ENCODE peak calls at places on chromosomes 7 and 10, in five cellular contexts. One of them, this sample, is unnamed.
A peak's percentile ranks its signal among the peaks of the same experiment; 100 is the strongest.

GRCh38 chr10:82089327-82089726 is 214.3 kb downstream of the NRG3 start:
- DNase-seq in lung: no peak
- DNase-seq in HCT116: no peak
- DNase-seq in AG04450: no peak
- DNase-seq in tibial nerve: no peak
- DNase-seq in this sample: no peak

GRCh38 chr7:122092964-122093797 is 50.9 kb downstream of the AASS start:
- DNase-seq in AG04450: peak; percentile 63
- DNase-seq in tibial nerve: peak; percentile 89
- DNase-seq in HCT116: peak; percentile 61
- DNase-seq in lung: peak; percentile 57
- DNase-seq in this sample: no peak

GRCh38 chr10:122494833-122495232 is 33.5 kb downstream of the HTRA1 start:
- DNase-seq in lung: no peak
- DNase-seq in tibial nerve: peak; percentile 43
- DNase-seq in AG04450: peak; percentile 24
- DNase-seq in HCT116: peak; percentile 89
- DNase-seq in this sample: peak; percentile 92

GRCh38 chr7:3042861-3043489 is 692 bp downstream of the CARD11 start:
- DNase-seq in HCT116: no peak
- DNase-seq in AG04450: no peak
- DNase-seq in tibial nerve: no peak
- DNase-seq in lung: no peak
- DNase-seq in this sample: no peak

GRCh38 chr10:30581779-30582380 is 47.7 kb downstream of the LYZL2 start:
- DNase-seq in HCT116: peak; percentile 36
- DNase-seq in lung: no peak
- DNase-seq in tibial nerve: peak; percentile 28
- DNase-seq in AG04450: peak; percentile 30
- DNase-seq in this sample: no peak

GRCh38 chr7:50648076-50648475 is 82.9 kb upstream of the DDC start:
- DNase-seq in lung: no peak
- DNase-seq in HCT116: no peak
- DNase-seq in AG04450: no peak
- DNase-seq in tibial nerve: no peak
- DNase-seq in this sample: no peak

GRCh38 chr10:6610647-6611046 is 30.6 kb upstream of the PRKCQ start:
- DNase-seq in lung: no peak
- DNase-seq in tibial nerve: no peak
- DNase-seq in HCT116: no peak
- DNase-seq in AG04450: no peak
- DNase-seq in this sample: no peak

GRCh38 chr10:79941585-79942210 is 7.2 kb downstream of the SFTPD start:
- DNase-seq in HCT116: no peak
- DNase-seq in lung: no peak
- DNase-seq in AG04450: no peak
- DNase-seq in tibial nerve: no peak
- DNase-seq in this sample: no peak

GRCh38 chr10:12701696-12702095 is 299.8 kb downstream of the CCDC3 start:
- DNase-seq in HCT116: no peak
- DNase-seq in tibial nerve: no peak
- DNase-seq in AG04450: no peak
- DNase-seq in lung: no peak
- DNase-seq in this sample: no peak

GRCh38 chr10:22335204-22335956 is 9.9 kb upstream of the SPAG6 start:
- DNase-seq in lung: peak; percentile 45
- DNase-seq in tibial nerve: peak; percentile 40
- DNase-seq in AG04450: no peak
- DNase-seq in HCT116: no peak
- DNase-seq in this sample: peak; percentile 80

GRCh38 chr7:108296911-108297310 is 159.3 kb downstream of the NRCAM start:
- DNase-seq in HCT116: no peak
- DNase-seq in tibial nerve: no peak
- DNase-seq in lung: no peak
- DNase-seq in AG04450: no peak
- DNase-seq in this sample: no peak

GRCh38 chr7:122006687-122007086 is 133.7 kb downstream of the PTPRZ1 start:
- DNase-seq in HCT116: no peak
- DNase-seq in AG04450: no peak
- DNase-seq in lung: no peak
- DNase-seq in tibial nerve: no peak
- DNase-seq in this sample: no peak

GRCh38 chr7:159146084-159146858 is 1.6 kb upstream of the VIPR2 start:
- DNase-seq in AG04450: no peak
- DNase-seq in HCT116: no peak
- DNase-seq in lung: no peak
- DNase-seq in tibial nerve: no peak
- DNase-seq in this sample: no peak

GRCh38 chr7:10845225-10845624 is 128.4 kb upstream of the PHF14 start:
- DNase-seq in tibial nerve: no peak
- DNase-seq in lung: no peak
- DNase-seq in AG04450: no peak
- DNase-seq in HCT116: no peak
- DNase-seq in this sample: no peak

GRCh38 chr7:20350518-20350951 is 19.8 kb downstream of the ITGB8 start:
- DNase-seq in HCT116: no peak
- DNase-seq in lung: no peak
- DNase-seq in AG04450: no peak
- DNase-seq in tibial nerve: peak; percentile 30
- DNase-seq in this sample: no peak

GRCh38 chr7:149776305-149776704 is 2.9 kb upstream of the ZNF467 start:
- DNase-seq in tibial nerve: peak; percentile 35
- DNase-seq in HCT116: no peak
- DNase-seq in AG04450: no peak
- DNase-seq in lung: peak; percentile 73
- DNase-seq in this sample: no peak

GRCh38 chr7:148058092-148058491 is 532.5 kb upstream of the C7orf33 start:
- DNase-seq in tibial nerve: no peak
- DNase-seq in HCT116: no peak
- DNase-seq in AG04450: no peak
- DNase-seq in lung: no peak
- DNase-seq in this sample: no peak

GRCh38 chr7:139598642-139599041 is 75.2 kb downstream of the CLEC2L start:
- DNase-seq in lung: no peak
- DNase-seq in HCT116: no peak
- DNase-seq in AG04450: no peak
- DNase-seq in tibial nerve: no peak
- DNase-seq in this sample: no peak

GRCh38 chr7:48298779-48299178 is 127.5 kb downstream of the ABCA13 start:
- DNase-seq in lung: no peak
- DNase-seq in HCT116: no peak
- DNase-seq in AG04450: no peak
- DNase-seq in tibial nerve: no peak
- DNase-seq in this sample: no peak

GRCh38 chr10:3538291-3538849 is 246.6 kb downstream of the KLF6 start:
- DNase-seq in AG04450: no peak
- DNase-seq in lung: peak; percentile 23
- DNase-seq in HCT116: no peak
- DNase-seq in tibial nerve: no peak
- DNase-seq in this sample: no peak

GRCh38 chr7:157568071-157568784 is 231.4 kb downstream of the DNAJB6 start:
- DNase-seq in HCT116: no peak
- DNase-seq in AG04450: no peak
- DNase-seq in lung: no peak
- DNase-seq in tibial nerve: no peak
- DNase-seq in this sample: no peak

GRCh38 chr10:3532644-3533043 is 252.4 kb downstream of the KLF6 start:
- DNase-seq in AG04450: no peak
- DNase-seq in tibial nerve: no peak
- DNase-seq in lung: no peak
- DNase-seq in HCT116: peak; percentile 23
- DNase-seq in this sample: no peak

GRCh38 chr7:1848911-1849311 is 178.8 kb downstream of the ELFN1 start:
- DNase-seq in tibial nerve: no peak
- DNase-seq in AG04450: no peak
- DNase-seq in HCT116: no peak
- DNase-seq in lung: no peak
- DNase-seq in this sample: no peak

GRCh38 chr7:35379481-35379880 is 125.6 kb upstream of the TBX20 start:
- DNase-seq in lung: no peak
- DNase-seq in tibial nerve: peak; percentile 28
- DNase-seq in HCT116: no peak
- DNase-seq in AG04450: no peak
- DNase-seq in this sample: no peak

GRCh38 chr7:140196361-140197217 is 19.8 kb upstream of the KDM7A start:
- DNase-seq in tibial nerve: peak; percentile 62
- DNase-seq in HCT116: no peak
- DNase-seq in lung: no peak
- DNase-seq in AG04450: no peak
- DNase-seq in this sample: peak; percentile 14

GRCh38 chr10:117175215-117175900 is 21.9 kb upstream of the KCNK18 start:
- DNase-seq in tibial nerve: peak; percentile 9
- DNase-seq in lung: peak; percentile 33
- DNase-seq in AG04450: no peak
- DNase-seq in HCT116: no peak
- DNase-seq in this sample: no peak

GRCh38 chr10:73771722-73772279 is 10.0 kb upstream of the CHCHD1 start:
- DNase-seq in HCT116: peak; percentile 48
- DNase-seq in AG04450: peak; percentile 36
- DNase-seq in tibial nerve: peak; percentile 82
- DNase-seq in lung: no peak
- DNase-seq in this sample: peak; percentile 42

GRCh38 chr7:37352974-37353948 is 95.4 kb downstream of the ELMO1 start:
- DNase-seq in HCT116: peak; percentile 15
- DNase-seq in tibial nerve: no peak
- DNase-seq in AG04450: no peak
- DNase-seq in lung: no peak
- DNase-seq in this sample: no peak

GRCh38 chr10:132100556-132101349 is 35.0 kb downstream of the JAKMIP3 start:
- DNase-seq in AG04450: no peak
- DNase-seq in HCT116: no peak
- DNase-seq in lung: peak; percentile 24
- DNase-seq in tibial nerve: no peak
- DNase-seq in this sample: no peak

GRCh38 chr7:44765579-44766415 is 17.1 kb downstream of the ZMIZ2 start:
- DNase-seq in AG04450: no peak
- DNase-seq in HCT116: no peak
- DNase-seq in lung: no peak
- DNase-seq in tibial nerve: no peak
- DNase-seq in this sample: no peak

GRCh38 chr10:116118851-116119250 is 154.2 kb downstream of the GFRA1 start:
- DNase-seq in lung: no peak
- DNase-seq in tibial nerve: no peak
- DNase-seq in HCT116: no peak
- DNase-seq in AG04450: no peak
- DNase-seq in this sample: no peak

DNA sequence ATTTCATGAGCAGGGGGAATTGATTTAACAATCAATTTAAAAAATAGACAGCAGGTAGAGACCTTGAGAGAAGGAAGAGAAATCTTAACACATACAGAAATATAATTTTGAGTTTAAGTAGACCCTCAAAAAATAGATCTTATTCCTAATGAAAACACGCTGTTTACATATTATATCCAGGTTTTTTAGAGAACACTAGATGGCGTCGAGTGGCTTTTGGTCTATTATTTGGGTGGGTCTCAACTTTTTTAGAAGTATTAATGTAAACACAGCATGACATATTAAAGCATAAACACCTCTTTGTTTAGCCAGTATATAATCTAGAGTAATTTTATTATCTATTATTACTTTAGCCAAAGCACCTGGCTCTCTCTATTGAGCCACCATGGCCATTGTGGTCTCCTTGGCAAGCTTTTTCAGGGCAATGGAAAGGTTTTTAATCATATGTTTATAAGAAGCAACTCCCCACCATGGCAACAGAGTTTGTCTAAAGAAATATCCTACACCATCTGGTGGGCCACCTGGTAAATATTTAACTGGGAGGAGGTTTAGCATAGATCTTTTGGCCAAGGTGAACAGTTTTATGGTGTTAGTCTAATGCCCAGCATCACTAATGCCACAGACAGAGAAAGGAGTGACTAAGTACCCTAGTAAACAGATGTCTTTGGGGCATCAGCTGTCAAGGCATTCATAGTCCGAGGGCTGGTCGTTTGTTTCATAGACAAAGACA is 59.7 kb upstream of the PRSS1 start:
- DNase-seq in AG04450: no peak
- DNase-seq in lung: no peak
- DNase-seq in tibial nerve: no peak
- DNase-seq in HCT116: no peak
- DNase-seq in this sample: no peak
- TF ChIP-seq CTCF in AG04450: no peak
- TF ChIP-seq CTCF in lung: no peak
- TF ChIP-seq CTCF in tibial nerve: no peak
- TF ChIP-seq CTCF in HCT116: peak; percentile 34
- TF ChIP-seq CTCF in this sample: no peak

GRCh38 chr10:69866688-69867461 is 65.2 kb downstream of the COL13A1 start:
- DNase-seq in tibial nerve: no peak
- DNase-seq in lung: no peak
- DNase-seq in HCT116: peak; percentile 26
- DNase-seq in AG04450: peak; percentile 38
- DNase-seq in this sample: no peak
- TF ChIP-seq CTCF in tibial nerve: no peak
- TF ChIP-seq CTCF in lung: no peak
- TF ChIP-seq CTCF in HCT116: no peak
- TF ChIP-seq CTCF in AG04450: peak; percentile 24
- TF ChIP-seq CTCF in this sample: no peak

GRCh38 chr10:104043185-104043830 is 42.4 kb downstream of the COL17A1 start:
- DNase-seq in HCT116: no peak
- DNase-seq in lung: no peak
- DNase-seq in AG04450: no peak
- DNase-seq in tibial nerve: no peak
- DNase-seq in this sample: no peak

GRCh38 chr10:104041891-104042535 is 43.7 kb downstream of the COL17A1 start:
- DNase-seq in AG04450: no peak
- DNase-seq in lung: no peak
- DNase-seq in HCT116: no peak
- DNase-seq in tibial nerve: no peak
- DNase-seq in this sample: no peak

GRCh38 chr10:104046651-104047050 is 39.0 kb downstream of the COL17A1 start:
- DNase-seq in tibial nerve: no peak
- DNase-seq in HCT116: no peak
- DNase-seq in AG04450: no peak
- DNase-seq in lung: no peak
- DNase-seq in this sample: no peak

GRCh38 chr10:104043854-104044253 is 41.8 kb downstream of the COL17A1 start:
- DNase-seq in HCT116: no peak
- DNase-seq in AG04450: no peak
- DNase-seq in lung: no peak
- DNase-seq in tibial nerve: no peak
- DNase-seq in this sample: peak; percentile 28

GRCh38 chr10:104045151-104046089 is 40.3 kb downstream of the COL17A1 start:
- DNase-seq in HCT116: peak; percentile 74
- DNase-seq in AG04450: peak; percentile 52
- DNase-seq in lung: peak; percentile 59
- DNase-seq in tibial nerve: no peak
- DNase-seq in this sample: no peak
- TF ChIP-seq CTCF in HCT116: peak; percentile 94
- TF ChIP-seq CTCF in AG04450: peak; percentile 83
- TF ChIP-seq CTCF in lung: no peak
- TF ChIP-seq CTCF in tibial nerve: peak; percentile 33
- TF ChIP-seq CTCF in this sample: peak; percentile 42

DNA sequence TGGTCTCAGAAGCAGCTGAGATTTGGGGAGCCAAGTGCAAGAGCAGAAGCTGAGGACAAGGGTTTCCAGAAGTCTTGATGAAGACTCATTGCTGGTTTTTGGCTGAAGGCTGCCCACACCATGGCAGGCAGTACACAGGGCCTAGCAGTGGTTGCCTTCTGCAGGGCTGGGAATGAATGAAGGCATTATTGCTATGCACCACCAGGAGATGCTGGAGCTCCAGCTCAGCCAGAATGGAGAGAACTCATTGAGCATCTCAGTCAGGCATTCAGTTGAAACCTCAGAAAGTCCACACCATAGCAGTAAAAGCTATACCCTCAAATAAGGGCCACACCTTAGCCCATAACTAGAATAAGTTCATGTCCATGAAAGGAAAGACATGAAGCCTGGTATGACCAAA is 190.5 kb downstream of the DPP6 start:
- DNase-seq in AG04450: no peak
- DNase-seq in tibial nerve: no peak
- DNase-seq in HCT116: no peak
- DNase-seq in lung: no peak
- DNase-seq in this sample: no peak
- TF ChIP-seq CTCF in AG04450: no peak
- TF ChIP-seq CTCF in tibial nerve: no peak
- TF ChIP-seq CTCF in HCT116: no peak
- TF ChIP-seq CTCF in lung: no peak
- TF ChIP-seq CTCF in this sample: no peak

This sample was measured in ascending aorta.